ENCODE peak calls at places on chromosomes 16 and 17, in six cellular contexts. One of them, this sample, is unnamed.

GRCh38 chr17:6495450-6496115 is 51.3 kb downstream of the PIMREG start:
- DNase-seq in H1: no peak
- DNase-seq in GM12891: no peak
- DNase-seq in GM12878: no peak
- DNase-seq in K562: no peak
- DNase-seq in HepG2: no peak
- DNase-seq in this sample: no peak

GRCh38 chr16:63789603-63790002 is 1332.3 kb downstream of the CDH11 start:
- DNase-seq in H1: no peak
- DNase-seq in GM12891: no peak
- DNase-seq in GM12878: no peak
- DNase-seq in K562: no peak
- DNase-seq in HepG2: no peak
- DNase-seq in this sample: no peak

GRCh38 chr16:15865742-15866141 is 8.9 kb upstream of the MYH11 start:
- DNase-seq in H1: no peak
- DNase-seq in GM12891: no peak
- DNase-seq in GM12878: no peak
- DNase-seq in K562: no peak
- DNase-seq in HepG2: no peak
- DNase-seq in this sample: no peak

GRCh38 chr16:89720859-89721643 is at the start of the genes VPS9D1 and ZNF276:
- DNase-seq in H1: no peak
- DNase-seq in GM12891: peak; percentile 76
- DNase-seq in GM12878: no peak
- DNase-seq in K562: peak; percentile 82
- DNase-seq in HepG2: peak; percentile 65
- DNase-seq in this sample: peak; percentile 77

GRCh38 chr17:78601577-78602190 is 24.5 kb upstream of the DNAH17 start:
- DNase-seq in H1: no peak
- DNase-seq in GM12891: no peak
- DNase-seq in GM12878: no peak
- DNase-seq in K562: no peak
- DNase-seq in HepG2: peak; percentile 99
- DNase-seq in this sample: no peak

GRCh38 chr17:78988152-78988551 is 8.4 kb upstream of the LGALS3BP start:
- DNase-seq in H1: no peak
- DNase-seq in GM12891: no peak
- DNase-seq in GM12878: no peak
- DNase-seq in K562: no peak
- DNase-seq in HepG2: no peak
- DNase-seq in this sample: no peak

GRCh38 chr16:50478021-50478772 is 70.0 kb upstream of the NKD1 start:
- DNase-seq in H1: no peak
- DNase-seq in GM12891: no peak
- DNase-seq in GM12878: no peak
- DNase-seq in K562: no peak
- DNase-seq in HepG2: no peak
- DNase-seq in this sample: no peak

GRCh38 chr17:2792541-2793169 is 3.6 kb upstream of the RAP1GAP2 start:
- DNase-seq in H1: no peak
- DNase-seq in GM12891: no peak
- DNase-seq in GM12878: no peak
- DNase-seq in K562: no peak
- DNase-seq in HepG2: no peak
- DNase-seq in this sample: no peak

GRCh38 chr17:27386206-27387075 is 69.8 kb upstream of the KSR1 start:
- DNase-seq in H1: no peak
- DNase-seq in GM12891: no peak
- DNase-seq in GM12878: no peak
- DNase-seq in K562: no peak
- DNase-seq in HepG2: no peak
- DNase-seq in this sample: no peak

GRCh38 chr16:66293932-66294331 is 72.6 kb upstream of the CDH5 start:
- DNase-seq in H1: no peak
- DNase-seq in GM12891: no peak
- DNase-seq in GM12878: no peak
- DNase-seq in K562: no peak
- DNase-seq in HepG2: no peak
- DNase-seq in this sample: no peak

GRCh38 chr16:81523387-81524115 is 78.9 kb downstream of the CMIP start:
- DNase-seq in H1: no peak
- DNase-seq in GM12891: no peak
- DNase-seq in GM12878: no peak
- DNase-seq in K562: no peak
- DNase-seq in HepG2: no peak
- DNase-seq in this sample: no peak

GRCh38 chr17:30363715-30364202 is 15.0 kb upstream of the CPD start:
- DNase-seq in H1: no peak
- DNase-seq in GM12891: no peak
- DNase-seq in GM12878: peak; percentile 99
- DNase-seq in K562: no peak
- DNase-seq in HepG2: no peak
- DNase-seq in this sample: peak; percentile 36

GRCh38 chr16:3266873-3267537 is 10.6 kb upstream of the MEFV start:
- DNase-seq in H1: no peak
- DNase-seq in GM12891: no peak
- DNase-seq in GM12878: no peak
- DNase-seq in K562: no peak
- DNase-seq in HepG2: peak; percentile 58
- DNase-seq in this sample: no peak

GRCh38 chr16:8589293-8590160 is 784 bp downstream of the TMEM114 start:
- DNase-seq in H1: no peak
- DNase-seq in GM12891: no peak
- DNase-seq in GM12878: no peak
- DNase-seq in K562: no peak
- DNase-seq in HepG2: no peak
- DNase-seq in this sample: no peak

GRCh38 chr17:19534562-19535149 is 1.0 kb downstream of the SLC47A1 start:
- DNase-seq in H1: no peak
- DNase-seq in GM12891: no peak
- DNase-seq in GM12878: no peak
- DNase-seq in K562: no peak
- DNase-seq in HepG2: no peak
- DNase-seq in this sample: no peak

GRCh38 chr16:59154295-59154694 is 420.2 kb upstream of the GOT2 start:
- DNase-seq in H1: no peak
- DNase-seq in GM12891: no peak
- DNase-seq in GM12878: no peak
- DNase-seq in K562: no peak
- DNase-seq in HepG2: no peak
- DNase-seq in this sample: no peak

GRCh38 chr16:48366165-48367093 is 18.8 kb downstream of the SIAH1 start:
- DNase-seq in H1: no peak
- DNase-seq in GM12891: peak; percentile 32
- DNase-seq in GM12878: peak; percentile 68
- DNase-seq in K562: no peak
- DNase-seq in HepG2: peak; percentile 79
- DNase-seq in this sample: no peak

GRCh38 chr17:28899212-28899815 is 1.8 kb upstream of the FLOT2 start:
- DNase-seq in H1: no peak
- DNase-seq in GM12891: no peak
- DNase-seq in GM12878: no peak
- DNase-seq in K562: no peak
- DNase-seq in HepG2: no peak
- DNase-seq in this sample: no peak

GRCh38 chr17:28078443-28079229 is 36.2 kb downstream of the NLK start:
- DNase-seq in H1: no peak
- DNase-seq in GM12891: no peak
- DNase-seq in GM12878: no peak
- DNase-seq in K562: no peak
- DNase-seq in HepG2: no peak
- DNase-seq in this sample: no peak

GRCh38 chr17:80104321-80104955 is 3.1 kb downstream of the GAA start:
- DNase-seq in H1: no peak
- DNase-seq in GM12891: no peak
- DNase-seq in GM12878: no peak
- DNase-seq in K562: no peak
- DNase-seq in HepG2: no peak
- DNase-seq in this sample: no peak

GRCh38 chr17:45719335-45720071 is 64.6 kb upstream of the CRHR1 start:
- DNase-seq in H1: no peak
- DNase-seq in GM12891: no peak
- DNase-seq in GM12878: no peak
- DNase-seq in K562: peak; percentile 24
- DNase-seq in HepG2: peak; percentile 41
- DNase-seq in this sample: no peak

GRCh38 chr17:8807070-8807550 is 7.9 kb upstream of the MFSD6L start:
- DNase-seq in H1: no peak
- DNase-seq in GM12891: peak; percentile 65
- DNase-seq in GM12878: peak; percentile 98
- DNase-seq in K562: peak; percentile 10
- DNase-seq in HepG2: no peak
- DNase-seq in this sample: peak; percentile 67

GRCh38 chr16:66670691-66671090 is 25.9 kb downstream of the CMTM4 start:
- DNase-seq in H1: no peak
- DNase-seq in GM12891: no peak
- DNase-seq in GM12878: no peak
- DNase-seq in K562: no peak
- DNase-seq in HepG2: no peak
- DNase-seq in this sample: no peak

GRCh38 chr17:52150935-52151334 is 7.6 kb downstream of the CA10 start:
- DNase-seq in H1: no peak
- DNase-seq in GM12891: no peak
- DNase-seq in GM12878: no peak
- DNase-seq in K562: no peak
- DNase-seq in HepG2: no peak
- DNase-seq in this sample: no peak

GRCh38 chr16:86101912-86102187 is 202.9 kb downstream of the IRF8 start:
- DNase-seq in H1: no peak
- DNase-seq in GM12891: no peak
- DNase-seq in GM12878: no peak
- DNase-seq in K562: no peak
- DNase-seq in HepG2: no peak
- DNase-seq in this sample: no peak

DNA sequence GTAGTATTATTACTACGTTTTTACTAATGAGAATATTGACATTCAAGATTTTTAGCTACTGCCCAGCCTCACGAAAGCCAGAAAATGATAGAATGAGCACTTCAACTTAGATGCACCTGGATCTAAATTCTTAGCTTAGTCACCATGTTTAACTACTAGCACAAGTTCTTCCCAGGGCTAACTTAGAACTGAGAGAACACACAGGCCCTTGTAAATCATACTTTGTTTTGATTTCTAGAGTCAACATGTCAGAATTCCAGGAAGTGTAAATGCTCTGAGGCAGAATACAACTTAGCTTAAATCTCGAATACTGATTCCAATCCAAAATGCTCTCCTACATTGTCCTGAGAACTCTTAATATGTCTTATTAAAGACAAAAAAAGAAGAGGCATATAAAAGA is 6.8 kb upstream of the ACSM1 start:
- DNase-seq in H1: no peak
- DNase-seq in GM12891: no peak
- DNase-seq in GM12878: no peak
- DNase-seq in K562: no peak
- DNase-seq in HepG2: peak; percentile 43
- DNase-seq in this sample: no peak
- TF ChIP-seq POLR2AphosphoS5 in H1: no peak
- TF ChIP-seq POLR2AphosphoS5 in GM12891: no peak
- TF ChIP-seq POLR2AphosphoS5 in GM12878: no peak
- TF ChIP-seq POLR2AphosphoS5 in K562: no peak
- TF ChIP-seq POLR2AphosphoS5 in HepG2: no peak
- TF ChIP-seq POLR2AphosphoS5 in this sample: no peak

GRCh38 chr17:44557653-44558285 is 485 bp downstream of the FZD2 start:
- DNase-seq in H1: no peak
- DNase-seq in GM12891: no peak
- DNase-seq in GM12878: no peak
- DNase-seq in K562: no peak
- DNase-seq in HepG2: no peak
- DNase-seq in this sample: no peak
- TF ChIP-seq TAF1 in H1: peak; percentile 3
- TF ChIP-seq TAF1 in GM12891: no peak
- TF ChIP-seq TAF1 in GM12878: no peak
- TF ChIP-seq TAF1 in K562: no peak
- TF ChIP-seq TAF1 in HepG2: no peak
- TF ChIP-seq TAF1 in this sample: no peak

GRCh38 chr17:58006563-58006923 is 503 bp downstream of the SRSF1 start:
- DNase-seq in H1: no peak
- DNase-seq in GM12891: no peak
- DNase-seq in GM12878: no peak
- DNase-seq in K562: peak; percentile 66
- DNase-seq in HepG2: peak; percentile 77
- DNase-seq in this sample: no peak

GRCh38 chr17:58005728-58006562 is 1.1 kb downstream of the SRSF1 start:
- DNase-seq in H1: no peak
- DNase-seq in GM12891: no peak
- DNase-seq in GM12878: no peak
- DNase-seq in K562: no peak
- DNase-seq in HepG2: no peak
- DNase-seq in this sample: no peak

GRCh38 chr17:58006924-58007780 is at the start of gene SRSF1:
- DNase-seq in H1: peak; percentile 87
- DNase-seq in GM12891: peak; percentile 83
- DNase-seq in GM12878: peak; percentile 97
- DNase-seq in K562: peak; percentile 90
- DNase-seq in HepG2: peak; percentile 97
- DNase-seq in this sample: peak; percentile 85

GRCh38 chr17:58007781-58008706 is 998 bp upstream of the SRSF1 start:
- DNase-seq in H1: no peak
- DNase-seq in GM12891: no peak
- DNase-seq in GM12878: no peak
- DNase-seq in K562: no peak
- DNase-seq in HepG2: no peak
- DNase-seq in this sample: no peak

DNA sequence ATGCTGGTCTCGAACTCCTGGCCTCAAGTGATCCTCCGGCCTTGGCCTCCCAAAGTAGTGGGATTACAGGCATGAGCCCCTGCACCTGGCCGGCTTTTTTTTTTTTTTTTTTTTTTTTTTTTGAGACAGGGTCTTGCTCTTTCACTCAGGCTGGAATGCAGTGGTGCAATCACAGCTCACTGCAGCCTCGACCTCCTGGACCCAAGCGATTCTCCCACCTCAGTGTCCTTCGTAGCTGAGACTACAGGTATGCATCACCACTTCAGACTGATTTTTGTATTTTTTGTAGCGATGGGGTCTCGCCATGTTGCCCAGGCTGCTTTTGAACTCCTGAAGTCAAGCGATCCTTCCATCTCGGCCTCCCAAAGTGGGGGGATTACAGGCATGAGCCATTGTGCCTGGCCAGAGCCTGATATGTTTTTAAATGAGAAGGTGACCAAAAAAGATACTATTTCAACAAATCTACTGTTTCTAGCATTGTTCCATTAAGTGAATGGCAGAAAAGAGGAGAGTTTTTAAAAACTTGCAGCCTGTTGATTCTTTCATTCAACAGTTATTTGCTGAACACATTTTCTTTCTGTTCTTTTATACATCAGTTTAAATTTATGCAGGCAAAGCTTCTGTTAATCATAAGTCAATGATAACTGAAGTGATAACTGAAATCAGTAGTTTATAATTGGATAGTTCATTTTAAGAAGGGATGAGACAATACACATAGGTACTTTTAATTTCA is 3.2 kb upstream of the SRSF1 start:
- DNase-seq in H1: no peak
- DNase-seq in GM12891: no peak
- DNase-seq in GM12878: no peak
- DNase-seq in K562: no peak
- DNase-seq in HepG2: no peak
- DNase-seq in this sample: no peak
- TF ChIP-seq POLR2A in H1: no peak
- TF ChIP-seq POLR2A in GM12891: no peak
- TF ChIP-seq POLR2A in GM12878: no peak
- TF ChIP-seq POLR2A in K562: no peak
- TF ChIP-seq POLR2A in HepG2: no peak
- TF ChIP-seq POLR2A in this sample: no peak

GRCh38 chr17:44030482-44030881 is 15.7 kb upstream of the TMEM101 start:
- DNase-seq in H1: no peak
- DNase-seq in GM12891: no peak
- DNase-seq in GM12878: no peak
- DNase-seq in K562: no peak
- DNase-seq in HepG2: no peak
- DNase-seq in this sample: no peak
- TF ChIP-seq POLR2AphosphoS5 in H1: no peak
- TF ChIP-seq POLR2AphosphoS5 in GM12891: no peak
- TF ChIP-seq POLR2AphosphoS5 in GM12878: no peak
- TF ChIP-seq POLR2AphosphoS5 in K562: no peak
- TF ChIP-seq POLR2AphosphoS5 in HepG2: no peak
- TF ChIP-seq POLR2AphosphoS5 in this sample: no peak